ENCODE peak calls at places on chromosomes 2 and 18, in six cellular contexts. B, W, L, F, S and R are unnamed samples.
A peak's percentile ranks its signal among the peaks of the same experiment; 100 is the strongest.

GRCh38 chr2:142629193-142629592 is 248.3 kb upstream of the KYNU start:
- DNase-seq in B (no peak), W (no peak), S (no peak), F (no peak), L (no peak), R (no peak)

GRCh38 chr2:26521054-26521912 is 43.4 kb upstream of the OTOF start:
- DNase-seq in F (no peak), L (no peak), W (peak; percentile 17), B (peak; percentile 49), S (no peak), R (no peak)

GRCh38 chr2:68287580-68288441 is 31.9 kb downstream of the CNRIP1 start:
- DNase-seq in F (no peak), W (peak; percentile 77), B (no peak), S (no peak), L (no peak), R (no peak)

GRCh38 chr18:25141796-25142365 is 210.1 kb downstream of the ZNF521 start:
- DNase-seq in B (no peak), S (no peak), W (no peak), L (no peak), F (no peak), R (no peak)

GRCh38 chr18:46756172-46756558 is 688 bp downstream of the ST8SIA5 start:
- DNase-seq in S (no peak), L (no peak), F (no peak), W (no peak), B (no peak), R (no peak)

GRCh38 chr2:88253375-88253774 is 83.2 kb downstream of the THNSL2 start:
- DNase-seq in B (no peak), F (no peak), L (no peak), W (no peak), S (no peak), R (no peak)

GRCh38 chr2:235010117-235010729 is 58.4 kb downstream of the SH3BP4 start:
- DNase-seq in B (no peak), S (no peak), W (no peak), F (no peak), L (no peak), R (no peak)

GRCh38 chr2:113407446-113408099 is 29.9 kb upstream of the ZNG1B start:
- DNase-seq in S (no peak), L (no peak), B (peak; percentile 19), W (peak; percentile 4), F (no peak), R (no peak)

GRCh38 chr2:185787530-185788145 is 49.0 kb downstream of the FSIP2 start:
- DNase-seq in S (no peak), F (no peak), B (peak; percentile 3), L (no peak), W (peak; percentile 3), R (no peak)

GRCh38 chr2:232854082-232854481 is 16.0 kb upstream of the SNORC start:
- DNase-seq in W (peak; percentile 85), B (peak; percentile 92), S (no peak), F (no peak), L (no peak), R (no peak)

GRCh38 chr2:37809525-37809924 is 115.6 kb upstream of the RMDN2 start:
- DNase-seq in W (peak; percentile 72), F (no peak), S (no peak), L (no peak), B (peak; percentile 46), R (peak; percentile 3)

GRCh38 chr18:38900445-38900844 is 1334.8 kb upstream of the CELF4 start:
- DNase-seq in S (no peak), F (no peak), B (no peak), L (no peak), W (no peak), R (no peak)

GRCh38 chr18:55841314-55841713 is 253.3 kb upstream of the TCF4 start:
- DNase-seq in F (no peak), S (no peak), W (no peak), B (no peak), L (no peak), R (no peak)

GRCh38 chr2:241568738-241569137 is 10.2 kb downstream of the BOK start:
- DNase-seq in L (no peak), F (peak; percentile 47), B (no peak), S (no peak), W (no peak), R (no peak)

GRCh38 chr18:9708057-9708881 is at the start of gene RAB31:
- DNase-seq in W (peak; percentile 93), B (peak; percentile 69), F (no peak), S (peak; percentile 5), L (no peak), R (no peak)

GRCh38 chr2:164803772-164804466 is 37.7 kb downstream of the COBLL1 start:
- DNase-seq in S (no peak), L (no peak), B (no peak), F (no peak), W (no peak), R (no peak)

GRCh38 chr2:235106874-235107639 is 155.2 kb downstream of the SH3BP4 start:
- DNase-seq in S (peak; percentile 44), F (no peak), L (no peak), B (peak; percentile 75), W (peak; percentile 81), R (no peak)

GRCh38 chr18:57107141-57107832 is 39.6 kb upstream of the BOD1L2 start:
- DNase-seq in F (no peak), B (peak; percentile 37), W (peak; percentile 38), L (no peak), S (no peak), R (no peak)

GRCh38 chr18:56210466-56210865 is 427.9 kb downstream of the TXNL1 start:
- DNase-seq in L (no peak), W (no peak), S (no peak), B (no peak), F (no peak), R (no peak)

GRCh38 chr18:9091066-9091476 is 11.4 kb upstream of the NDUFV2 start:
- DNase-seq in B (no peak), W (no peak), F (no peak), L (no peak), S (no peak), R (no peak)

GRCh38 chr2:159933727-159934049 is 128.7 kb downstream of the PLA2R1 start:
- DNase-seq in F (no peak), L (no peak), S (no peak), B (no peak), W (no peak), R (no peak)

GRCh38 chr2:219509780-219510511 is 4.3 kb upstream of the ASIC4 start:
- DNase-seq in F (no peak), L (no peak), W (peak; percentile 69), B (peak; percentile 67), S (no peak), R (peak; percentile 44)

GRCh38 chr2:191786694-191787093 is 60.2 kb downstream of the CAVIN2 start:
- DNase-seq in L (no peak), B (no peak), W (peak; percentile 55), S (no peak), F (no peak), R (no peak)

GRCh38 chr2:11633923-11634478 is 36.0 kb downstream of the NTSR2 start:
- DNase-seq in S (no peak), F (no peak), L (no peak), W (no peak), B (no peak), R (no peak)

GRCh38 chr18:25144835-25145234 is 207.1 kb downstream of the ZNF521 start:
- DNase-seq in S (peak; percentile 14), W (peak; percentile 84), F (no peak), L (no peak), B (peak; percentile 30), R (no peak)

GRCh38 chr2:41720702-41721344 is 327.0 kb upstream of the PKDCC start:
- DNase-seq in B (no peak), F (no peak), W (peak; percentile 46), L (no peak), S (no peak), R (no peak)

GRCh38 chr2:241771286-241772062 is 5.1 kb upstream of the GAL3ST2 start:
- DNase-seq in B (no peak), W (peak; percentile 59), S (no peak), F (peak; percentile 76), L (no peak), R (no peak)

GRCh38 chr2:127085260-127085666 is 21.7 kb downstream of the BIN1 start:
- DNase-seq in S (no peak), F (no peak), W (peak; percentile 65), B (no peak), L (no peak), R (no peak)

GRCh38 chr18:79393181-79393598 is 2.5 kb upstream of the NFATC1 start:
- DNase-seq in S (no peak), L (no peak), W (peak; percentile 36), B (peak; percentile 28), F (peak; percentile 81), R (no peak)

GRCh38 chr2:37026050-37026449 is 58.1 kb downstream of the HEATR5B start:
- DNase-seq in L (no peak), B (peak; percentile 8), W (peak; percentile 15), F (no peak), S (no peak), R (no peak)

GRCh38 chr18:58578321-58578720 is 50.6 kb downstream of the ALPK2 start:
- DNase-seq in W (peak; percentile 30), F (no peak), S (no peak), B (no peak), L (no peak), R (no peak)

GRCh38 chr2:10028407-10028987 is 14.9 kb upstream of the KLF11 start:
- DNase-seq in L (no peak), F (no peak), S (no peak), W (peak; percentile 12), B (no peak), R (no peak)

GRCh38 chr2:24724111-24724775 is 68.9 kb downstream of the PTRHD1 start:
- DNase-seq in F (no peak), L (no peak), W (no peak), B (no peak), S (no peak), R (no peak)

GRCh38 chr18:478679-479078 is 21.8 kb downstream of the COLEC12 start:
- DNase-seq in S (no peak), F (no peak), W (peak; percentile 91), L (no peak), B (peak; percentile 29), R (no peak)